ENCODE peak calls at places on chromosomes 4 and X, in six cellular contexts. H, R, U, Y, F and Z are unnamed samples.
A peak's percentile ranks its signal among the peaks of the same experiment; 100 is the strongest.

GRCh38 chrX:56233682-56234081 is 1.5 kb downstream of the KLF8 start:
- DNase-seq in H (no peak), R (peak; percentile 80), U (no peak), Y (no peak), F (peak; percentile 58), Z (no peak)

GRCh38 chrX:49995795-49996455 is 73.5 kb downstream of the CLCN5 start:
- DNase-seq in H (no peak), R (no peak), U (no peak), Y (no peak), F (no peak), Z (no peak)

GRCh38 chrX:48626401-48627298 is 29.4 kb downstream of the WDR13 start:
- DNase-seq in H (no peak), R (no peak), U (no peak), Y (no peak), F (no peak), Z (no peak)

GRCh38 chrX:13955095-13955647 is 74.5 kb downstream of the GEMIN8 start:
- DNase-seq in H (no peak), R (no peak), U (no peak), Y (no peak), F (no peak), Z (no peak)

GRCh38 chrX:49710744-49711319 is 15.0 kb upstream of the PAGE1 start:
- DNase-seq in H (no peak), R (no peak), U (no peak), Y (no peak), F (no peak), Z (no peak)

GRCh38 chr4:79044260-79044659 is 105.0 kb upstream of the PAQR3 start:
- DNase-seq in H (no peak), R (no peak), U (no peak), Y (no peak), F (no peak), Z (no peak)

GRCh38 chr4:1052231-1052671 is 40.8 kb downstream of the FGFRL1 start:
- DNase-seq in H (no peak), R (peak; percentile 46), U (no peak), Y (no peak), F (no peak), Z (no peak)

GRCh38 chrX:13029341-13029740 is 15.1 kb downstream of the FAM9C start:
- DNase-seq in H (no peak), R (no peak), U (peak; percentile 39), Y (no peak), F (peak; percentile 12), Z (no peak)

GRCh38 chrX:68920541-68920940 is 91.7 kb downstream of the EFNB1 start:
- DNase-seq in H (no peak), R (no peak), U (peak; percentile 47), Y (no peak), F (no peak), Z (no peak)

GRCh38 chrX:134749651-134750450 is 91.6 kb upstream of the PLAC1 start:
- DNase-seq in H (no peak), R (no peak), U (peak; percentile 39), Y (no peak), F (no peak), Z (no peak)

GRCh38 chrX:102976290-102976689 is 39.2 kb downstream of the RAB40AL start:
- DNase-seq in H (no peak), R (no peak), U (peak; percentile 50), Y (no peak), F (no peak), Z (no peak)

GRCh38 chrX:125293792-125294780 is 25.6 kb upstream of the TEX13C start:
- DNase-seq in H (no peak), R (no peak), U (no peak), Y (no peak), F (no peak), Z (no peak)

GRCh38 chr4:55214172-55214571 is 88.8 kb upstream of the KDR start:
- DNase-seq in H (no peak), R (no peak), U (no peak), Y (no peak), F (no peak), Z (no peak)

GRCh38 chrX:70262952-70263567 is 3.1 kb upstream of the P2RY4 start:
- DNase-seq in H (peak; percentile 37), R (peak; percentile 63), U (peak; percentile 40), Y (peak; percentile 22), F (peak; percentile 74), Z (peak; percentile 8)

GRCh38 chrX:49292400-49293362 is 10.8 kb upstream of the GAGE10 start:
- DNase-seq in H (no peak), R (no peak), U (no peak), Y (no peak), F (no peak), Z (no peak)

GRCh38 chr4:177464026-177464425 is 21.8 kb upstream of the AGA start:
- DNase-seq in H (no peak), R (no peak), U (no peak), Y (no peak), F (no peak), Z (no peak)

GRCh38 chr4:41796545-41797210 is 48.2 kb upstream of the PHOX2B start:
- DNase-seq in H (peak; percentile 14), R (no peak), U (no peak), Y (no peak), F (peak; percentile 52), Z (no peak)

GRCh38 chrX:56733459-56734046 is 4.5 kb downstream of the NBDY start:
- DNase-seq in H (peak; percentile 48), R (no peak), U (peak; percentile 60), Y (no peak), F (peak; percentile 39), Z (peak; percentile 1)

GRCh38 chr4:144174401-144175067 is 34.0 kb upstream of the GYPA start:
- DNase-seq in H (no peak), R (no peak), U (peak; percentile 84), Y (peak; percentile 24), F (no peak), Z (peak; percentile 18)

GRCh38 chr4:6032249-6033244 is 14.3 kb upstream of the C4orf50 start:
- DNase-seq in H (no peak), R (no peak), U (peak; percentile 3), Y (no peak), F (no peak), Z (no peak)

GRCh38 chrX:113802837-113803236 is 781.0 kb upstream of the HTR2C start:
- DNase-seq in H (no peak), R (no peak), U (peak; percentile 0), Y (no peak), F (no peak), Z (no peak)

GRCh38 chr4:158796370-158797140 is 27.7 kb downstream of the FNIP2 start:
- DNase-seq in H (no peak), R (peak; percentile 73), U (peak; percentile 42), Y (no peak), F (no peak), Z (no peak)

GRCh38 chrX:154051210-154051810 is 31.6 kb upstream of the IRAK1 start:
- DNase-seq in H (peak; percentile 65), R (no peak), U (peak; percentile 78), Y (peak; percentile 33), F (peak; percentile 65), Z (peak; percentile 12)

GRCh38 chrX:45756562-45756961 is 555.9 kb upstream of the DIPK2B start:
- DNase-seq in H (no peak), R (no peak), U (no peak), Y (no peak), F (no peak), Z (no peak)

GRCh38 chrX:73577368-73577767 is 14.4 kb downstream of the CHIC1 start:
- DNase-seq in H (no peak), R (no peak), U (peak; percentile 66), Y (no peak), F (no peak), Z (no peak)

GRCh38 chrX:31580726-31581125 is 508.9 kb upstream of the FTHL17 start:
- DNase-seq in H (no peak), R (no peak), U (peak; percentile 25), Y (no peak), F (no peak), Z (no peak)

GRCh38 chrX:39955621-39956020 is 142.1 kb downstream of the BCOR start:
- DNase-seq in H (no peak), R (no peak), U (no peak), Y (no peak), F (no peak), Z (no peak)